ENCODE peak calls at places on chromosomes 2 and 18, in six cellular contexts. X is esophagus muscularis mucosa, M is lower lobe of right lung, L is fibroblast of lung, T is A673, U is BE2C. V is an unnamed sample.

GRCh38 chr2:221312634-221313033 is 259.5 kb downstream of the EPHA4 start:
- DNase-seq in U (no peak), M (no peak), T (no peak), L (no peak), X (no peak), V (no peak)

GRCh38 chr18:77107218-77107815 is 25.3 kb downstream of the MBP start:
- DNase-seq in U (no peak), T (no peak), M (no peak), L (peak), X (no peak), V (no peak)

GRCh38 chr2:54541995-54542394 is 85.9 kb downstream of the SPTBN1 start:
- DNase-seq in L (no peak), U (no peak), T (no peak), X (no peak), M (no peak), V (no peak)

GRCh38 chr18:74608681-74609080 is 11.0 kb downstream of the ZNF407 start:
- DNase-seq in U (no peak), M (no peak), T (no peak), L (no peak), X (no peak), V (no peak)

GRCh38 chr2:156157670-156158069 is 174.9 kb downstream of the NR4A2 start:
- DNase-seq in M (no peak), U (no peak), L (no peak), X (no peak), T (peak), V (no peak)

GRCh38 chr2:28412625-28413151 is 20.0 kb downstream of the FOSL2 start:
- DNase-seq in U (no peak), M (no peak), X (no peak), L (no peak), T (no peak), V (peak)

GRCh38 chr2:88016086-88016947 is at the start of gene RNU2-63P:
- DNase-seq in X (no peak), U (peak), T (peak), M (peak), L (peak), V (peak)

GRCh38 chr2:232328516-232329460 is 49.8 kb upstream of the ALPP start:
- DNase-seq in U (no peak), L (no peak), X (no peak), T (no peak), M (peak), V (no peak)

GRCh38 chr2:236744316-236745105 is 174.9 kb downstream of the ACKR3 start:
- DNase-seq in U (no peak), L (peak), X (no peak), T (no peak), M (no peak), V (no peak)

GRCh38 chr18:36035253-36035652 is 32.1 kb downstream of the RPRD1A start:
- DNase-seq in X (no peak), L (no peak), U (no peak), M (no peak), T (peak), V (no peak)

GRCh38 chr2:64330281-64330680 is 123.7 kb upstream of the LGALSL start:
- DNase-seq in T (no peak), U (no peak), X (no peak), L (no peak), M (no peak), V (no peak)

GRCh38 chr2:64330691-64331429 is 123.1 kb upstream of the LGALSL start:
- DNase-seq in U (peak), T (peak), L (peak), M (peak), X (peak), V (peak)

GRCh38 chr2:64331846-64332245 is 122.1 kb upstream of the LGALSL start:
- DNase-seq in X (no peak), M (no peak), U (no peak), L (no peak), T (no peak), V (no peak)

GRCh38 chr2:64332300-64332699 is 121.7 kb upstream of the LGALSL start:
- DNase-seq in M (no peak), L (peak), T (no peak), X (no peak), U (no peak), V (no peak)

DNA sequence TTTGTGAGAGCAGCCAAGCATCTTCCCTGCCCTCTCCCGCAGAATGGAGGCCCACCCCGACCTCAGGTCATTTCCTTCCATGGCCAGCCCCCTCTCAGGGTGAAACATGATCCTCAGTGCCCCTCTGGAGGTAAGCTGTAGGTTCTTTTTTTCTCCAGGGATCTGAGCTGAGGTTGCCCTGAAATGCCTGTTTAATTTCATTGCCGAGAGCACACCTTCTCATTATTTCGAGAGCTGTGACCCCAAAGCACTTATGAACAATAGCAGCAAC is 122.6 kb upstream of the LGALSL start:
- DNase-seq in T (no peak), X (no peak), L (no peak), M (no peak), U (no peak), V (no peak)
- H3K4me3 ChIP-seq in T (no peak), X (no peak), L (no peak), M (no peak), U (no peak), V (no peak)

DNA sequence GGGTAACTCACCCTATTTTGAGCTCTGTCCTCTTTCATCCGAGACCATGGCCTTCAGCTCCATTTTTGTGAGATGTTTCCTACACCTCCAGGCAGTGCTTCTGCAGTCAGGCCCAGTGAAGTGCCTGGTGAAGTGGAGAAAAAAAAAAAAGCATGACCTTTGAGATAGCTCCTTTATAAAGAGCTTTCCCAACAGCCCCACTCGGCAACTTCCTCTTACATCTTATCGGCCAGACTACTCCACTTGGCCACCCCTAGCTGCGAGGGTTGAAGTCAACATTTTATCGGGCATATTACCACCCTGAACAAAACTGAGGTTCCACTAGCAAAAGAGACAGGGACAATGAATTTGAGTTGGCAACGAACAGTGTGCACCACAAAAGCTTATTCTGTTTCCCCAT is 124.8 kb upstream of the RNF152 start:
- DNase-seq in M (no peak), U (no peak), L (no peak), X (no peak), T (no peak), V (no peak)
- H3K4me3 ChIP-seq in M (no peak), U (no peak), L (no peak), X (no peak), T (no peak), V (no peak)

GRCh38 chr2:231294578-231295362 is 96.3 kb downstream of the ARMC9 start:
- DNase-seq in M (no peak), L (no peak), X (peak), T (no peak), U (no peak), V (no peak)

GRCh38 chr2:231297108-231297908 is 98.2 kb upstream of the B3GNT7 start:
- DNase-seq in L (peak), T (peak), U (peak), M (peak), X (peak), V (peak)

GRCh38 chr2:231296401-231296800 is 98.0 kb downstream of the ARMC9 start:
- DNase-seq in L (no peak), M (no peak), X (peak), U (no peak), T (no peak), V (no peak)

GRCh38 chr2:231294116-231294515 is 95.7 kb downstream of the ARMC9 start:
- DNase-seq in M (no peak), U (no peak), L (no peak), T (no peak), X (peak), V (peak)

GRCh38 chr2:231295363-231295655 is 96.9 kb downstream of the ARMC9 start:
- DNase-seq in U (no peak), M (no peak), X (no peak), L (no peak), T (no peak), V (no peak)
- H3K4me3 ChIP-seq in U (no peak), M (no peak), X (no peak), L (no peak), T (no peak), V (no peak)

DNA sequence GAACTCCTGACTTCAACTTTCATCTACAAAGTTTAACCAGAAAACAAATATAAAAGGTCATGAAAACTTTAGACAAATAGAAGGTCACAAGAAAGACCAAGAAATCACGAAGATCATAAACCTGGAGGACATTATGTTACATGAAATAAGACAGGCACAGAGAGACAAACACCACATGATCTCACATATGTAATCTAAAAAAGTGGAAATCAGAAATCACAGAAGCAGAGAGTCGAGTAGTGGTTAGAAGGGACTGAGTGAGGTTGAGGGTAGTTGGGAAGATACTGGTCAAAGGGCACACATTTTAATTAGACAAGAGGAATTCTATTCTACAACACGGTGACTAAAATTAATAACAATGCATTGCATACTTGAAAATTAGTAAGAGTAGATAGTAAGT is 1.4 kb downstream of the GCFC2 start:
- DNase-seq in U (no peak), L (peak), M (no peak), T (no peak), X (no peak), V (no peak)
- H3K4me3 ChIP-seq in U (peak), L (peak), M (peak), T (peak), X (peak), V (peak)

GRCh38 chr18:78641689-78642231 is 337.9 kb upstream of the SALL3 start:
- DNase-seq in T (no peak), M (no peak), U (no peak), X (no peak), L (no peak), V (no peak)

GRCh38 chr18:78639597-78639950 is 340.0 kb upstream of the SALL3 start:
- DNase-seq in T (no peak), M (no peak), L (no peak), U (no peak), X (no peak), V (no peak)

GRCh38 chr18:78640596-78640995 is 339.0 kb upstream of the SALL3 start:
- DNase-seq in X (no peak), T (no peak), M (no peak), L (no peak), U (no peak), V (no peak)

GRCh38 chr18:78637442-78638402 is 341.9 kb upstream of the SALL3 start:
- DNase-seq in X (no peak), L (no peak), T (no peak), M (no peak), U (no peak), V (no peak)

DNA sequence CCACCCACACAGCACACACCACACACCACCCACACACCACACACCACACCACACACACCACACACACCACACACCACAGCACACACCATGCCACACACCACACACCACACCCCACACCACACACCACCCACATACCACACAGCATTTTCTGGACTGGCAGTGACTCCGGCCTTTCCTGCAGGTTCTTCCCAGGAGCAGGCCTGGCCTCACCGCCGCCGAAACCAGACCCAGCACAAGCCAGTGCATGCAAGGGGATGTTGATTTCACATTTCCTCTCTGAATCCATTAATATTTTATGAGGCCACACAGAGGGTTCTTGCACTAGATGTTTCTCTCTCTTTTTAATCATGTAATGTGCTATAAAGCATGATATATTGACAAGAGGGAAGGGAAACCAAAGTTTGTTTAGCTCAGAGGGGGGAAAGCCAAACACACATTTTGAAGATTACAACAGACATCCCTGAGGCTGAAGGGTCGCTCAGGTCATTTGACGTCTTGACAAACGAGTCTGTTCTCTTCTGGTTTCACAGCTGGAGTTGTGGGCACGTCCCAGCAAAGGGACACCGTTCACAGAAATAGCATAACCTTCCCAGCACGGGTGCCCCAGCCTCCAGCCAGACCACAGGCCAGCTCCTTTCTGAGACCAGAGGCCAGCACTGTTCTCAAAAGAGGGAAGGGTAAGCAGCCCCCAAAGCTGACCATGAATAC is 340.6 kb upstream of the SALL3 start:
- DNase-seq in L (no peak), X (no peak), T (no peak), M (no peak), U (no peak), V (no peak)
- H3K4me3 ChIP-seq in L (no peak), X (no peak), T (no peak), M (no peak), U (no peak), V (no peak)

DNA sequence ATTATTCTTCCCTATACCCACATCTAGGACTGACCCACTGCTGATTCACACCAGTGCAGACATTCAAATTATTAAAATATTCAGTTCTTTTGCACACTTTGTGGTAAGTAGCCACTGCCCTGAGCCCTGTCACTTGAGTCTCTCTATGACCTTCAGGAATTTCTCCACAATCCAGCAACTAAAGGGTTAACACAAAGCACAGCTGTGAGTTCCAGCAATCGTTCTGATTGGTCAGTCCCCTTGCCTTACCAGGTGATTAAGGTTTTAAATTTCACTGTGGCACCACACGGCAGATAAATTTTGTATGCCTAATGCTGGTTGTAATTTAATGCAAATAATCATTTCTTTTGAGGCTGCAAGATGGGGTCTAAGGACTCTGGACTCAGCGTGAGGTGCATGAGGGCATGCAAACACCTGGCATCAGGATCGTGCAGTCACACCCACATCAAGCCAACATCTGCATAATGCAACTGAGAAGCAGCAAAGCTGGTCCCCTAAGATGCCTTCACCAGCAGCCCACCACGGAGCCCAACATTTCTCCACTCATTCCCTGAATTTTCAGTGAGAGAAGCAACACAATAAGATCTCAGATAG is 36.6 kb downstream of the SLC14A1 start:
- DNase-seq in X (no peak), T (peak), M (no peak), L (no peak), U (no peak), V (no peak)
- H3K4me3 ChIP-seq in X (no peak), T (no peak), M (no peak), L (no peak), U (no peak), V (no peak)

GRCh38 chr2:68829764-68830163 is 41.4 kb downstream of the BMP10 start:
- DNase-seq in U (no peak), X (no peak), L (no peak), M (no peak), T (no peak), V (no peak)
- H3K4me3 ChIP-seq in U (no peak), X (no peak), L (no peak), M (no peak), T (no peak), V (no peak)

GRCh38 chr2:219836647-219837177 is 209.3 kb downstream of the SLC4A3 start:
- DNase-seq in X (no peak), T (peak), L (peak), M (no peak), U (peak), V (no peak)
- H3K4me3 ChIP-seq in X (no peak), T (no peak), L (no peak), M (no peak), U (no peak), V (no peak)

DNA sequence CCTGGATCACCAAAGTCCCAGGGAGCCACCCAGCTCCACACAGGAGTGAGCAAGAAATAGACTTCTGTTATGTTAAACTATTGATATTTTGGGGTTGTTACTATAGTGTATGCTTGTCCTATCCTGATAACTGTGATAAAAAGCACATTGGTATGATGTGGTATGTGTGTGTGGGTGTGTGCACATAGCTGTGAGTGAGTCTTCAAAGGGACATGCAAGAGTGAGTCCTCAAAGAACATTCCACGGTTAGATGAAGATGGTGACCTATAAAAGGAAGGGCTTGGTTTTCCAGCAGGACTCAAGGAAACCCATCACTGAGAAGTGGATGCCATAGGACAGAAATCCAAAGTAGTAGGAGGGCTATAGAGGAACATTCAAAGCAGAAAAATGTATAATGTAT is 342.9 kb downstream of the TSN start:
- DNase-seq in L (no peak), M (no peak), U (no peak), X (no peak), T (no peak), V (no peak)
- H3K4me3 ChIP-seq in L (no peak), M (no peak), U (no peak), X (no peak), T (no peak), V (no peak)